ENCODE peak calls at places on chromosomes 4 and X, in ten cellular contexts. A is tibial nerve, M is Peyer's patch, C is uterus, W is ovary, E is stomach, T is IMR-90, U is right lobe of liver, Y is breast epithelium, B is HepG2. D is an unnamed sample. For H3K9me3, the result is how much of the 10 kb centered on the place peaks cover.

GRCh38 chr4:169975837-169976796 is 50.1 kb downstream of the MFAP3L start:
- DNase-seq in E (no peak), Y (no peak), U (peak), C (no peak), B (peak), A (no peak), W (no peak), M (no peak), T (no peak), D (no peak)

GRCh38 chr4:18366762-18367358 is 345.3 kb upstream of the LCORL start:
- DNase-seq in T (peak), W (no peak), M (no peak), U (no peak), Y (no peak), A (no peak), C (no peak), E (no peak), B (peak), D (no peak)

GRCh38 chr4:70703695-70704332 is 15.5 kb downstream of the UTP3 start:
- DNase-seq in A (peak), B (no peak), Y (no peak), M (no peak), W (no peak), T (peak), U (no peak), C (no peak), E (no peak), D (peak)

GRCh38 chrX:13418126-13419091 is 98.6 kb upstream of the ATXN3L start:
- DNase-seq in C (no peak), A (no peak), M (no peak), B (no peak), E (no peak), Y (no peak), W (no peak), U (no peak), T (peak), D (no peak)

GRCh38 chr4:151717271-151717670 is 43.5 kb downstream of the GATB start:
- DNase-seq in A (no peak), C (no peak), B (no peak), M (no peak), Y (no peak), U (no peak), T (no peak), W (no peak), E (no peak), D (no peak)

GRCh38 chrX:64379924-64380323 is 15.3 kb downstream of the MTMR8 start:
- DNase-seq in B (no peak), C (no peak), W (no peak), U (no peak), T (no peak), E (no peak), Y (no peak), A (no peak), M (no peak), D (no peak)

GRCh38 chr4:38500433-38500832 is 163.6 kb upstream of the KLF3 start:
- DNase-seq in B (no peak), C (peak), M (no peak), Y (no peak), T (no peak), A (no peak), W (no peak), U (no peak), E (no peak), D (no peak)

GRCh38 chr4:89704651-89705395 is 132.1 kb downstream of the SNCA start:
- DNase-seq in T (no peak), C (no peak), W (no peak), B (no peak), E (no peak), Y (no peak), M (no peak), A (no peak), U (no peak), D (no peak)

GRCh38 chr4:6955261-6955911 is 45.8 kb downstream of the TBC1D14 start:
- DNase-seq in T (no peak), W (no peak), B (no peak), Y (peak), C (peak), U (no peak), A (no peak), E (peak), M (no peak), D (peak)

GRCh38 chrX:152445926-152446325 is 5.2 kb downstream of the GABRA3 start:
- DNase-seq in U (no peak), T (no peak), B (no peak), E (no peak), M (no peak), Y (no peak), C (no peak), A (no peak), W (no peak), D (no peak)

GRCh38 chr4:186500721-186501304 is 54.6 kb downstream of the MTNR1A start:
- DNase-seq in B (no peak), W (peak), C (no peak), A (no peak), E (no peak), Y (no peak), M (no peak), U (no peak), T (peak), D (peak)

GRCh38 chrX:109448539-109448938 is 33.3 kb downstream of the GUCY2F start:
- DNase-seq in C (no peak), E (no peak), U (no peak), W (no peak), Y (no peak), T (no peak), B (no peak), M (no peak), A (no peak), D (peak)

GRCh38 chrX:8245411-8245810 is 74.3 kb upstream of the VCX2 start:
- DNase-seq in A (no peak), W (no peak), E (no peak), B (no peak), Y (no peak), C (no peak), M (no peak), T (no peak), U (no peak), D (no peak)

GRCh38 chr4:78379991-78380739 is 171.4 kb upstream of the ANXA3 start:
- DNase-seq in U (no peak), W (no peak), M (no peak), C (no peak), A (no peak), B (no peak), T (peak), E (no peak), Y (no peak), D (no peak)

GRCh38 chr4:105474110-105474518 is 252 bp upstream of the PPA2 start:
- DNase-seq in A (peak), M (no peak), U (peak), Y (peak), T (peak), W (peak), B (no peak), C (peak), E (peak), D (no peak)

GRCh38 chrX:155968106-155968714 is 29.3 kb upstream of the IL9R start:
- DNase-seq in T (no peak), C (no peak), U (no peak), E (no peak), B (no peak), W (no peak), Y (no peak), M (no peak), A (no peak), D (no peak)

GRCh38 chrX:14080031-14080430 is 50.3 kb upstream of the GEMIN8 start:
- DNase-seq in E (no peak), M (no peak), T (no peak), C (no peak), W (no peak), Y (no peak), U (no peak), A (no peak), B (no peak), D (no peak)

GRCh38 chrX:126064901-126065541 is 101.1 kb downstream of the DCAF12L2 start:
- DNase-seq in T (no peak), E (no peak), M (no peak), U (peak), W (no peak), B (no peak), A (no peak), Y (no peak), C (no peak), D (no peak)

GRCh38 chr4:169773889-169774288 is 16.1 kb upstream of the HPF1 start:
- DNase-seq in Y (no peak), W (no peak), A (no peak), C (no peak), B (no peak), E (no peak), M (no peak), U (no peak), T (no peak), D (no peak)

DNA sequence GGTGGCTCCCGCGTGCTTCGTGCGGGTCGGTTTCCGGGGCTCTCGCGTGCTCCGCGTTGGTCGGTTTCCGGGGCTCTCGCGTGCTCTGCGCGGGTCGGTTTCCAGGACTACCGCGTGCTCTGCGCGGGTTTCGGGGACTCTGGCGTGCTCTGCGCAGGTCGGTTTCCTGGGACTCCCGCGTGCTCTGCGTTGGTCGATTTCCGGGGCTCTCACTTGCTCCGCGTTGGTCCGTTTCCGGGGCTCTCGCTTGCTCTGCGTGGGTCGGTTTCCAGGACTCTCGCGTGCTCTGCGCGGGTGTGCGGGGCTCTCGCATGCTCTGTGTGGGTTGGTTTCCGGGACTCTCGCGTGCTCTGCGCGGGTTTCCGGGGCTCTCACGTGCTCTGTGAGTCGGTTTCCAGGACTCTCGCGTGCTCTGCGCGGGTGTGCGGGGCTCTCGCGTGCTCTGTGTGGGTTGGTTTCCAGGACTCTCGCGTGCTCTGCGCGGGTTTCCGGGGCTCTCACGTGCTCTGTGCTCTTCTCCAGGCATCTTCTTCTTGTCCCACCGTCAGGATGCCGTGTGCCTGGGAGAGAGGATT is 109.9 kb upstream of the LRPAP1 start:
- DNase-seq in W (no peak), B (no peak), A (no peak), T (no peak), Y (no peak), E (no peak), M (no peak), U (peak), C (no peak), D (no peak)
- TF ChIP-seq CTCF in W (no peak), B (no peak), A (no peak), T (no peak), Y (no peak), E (no peak), M (no peak), U (no peak), C (no peak), D (no peak)

DNA sequence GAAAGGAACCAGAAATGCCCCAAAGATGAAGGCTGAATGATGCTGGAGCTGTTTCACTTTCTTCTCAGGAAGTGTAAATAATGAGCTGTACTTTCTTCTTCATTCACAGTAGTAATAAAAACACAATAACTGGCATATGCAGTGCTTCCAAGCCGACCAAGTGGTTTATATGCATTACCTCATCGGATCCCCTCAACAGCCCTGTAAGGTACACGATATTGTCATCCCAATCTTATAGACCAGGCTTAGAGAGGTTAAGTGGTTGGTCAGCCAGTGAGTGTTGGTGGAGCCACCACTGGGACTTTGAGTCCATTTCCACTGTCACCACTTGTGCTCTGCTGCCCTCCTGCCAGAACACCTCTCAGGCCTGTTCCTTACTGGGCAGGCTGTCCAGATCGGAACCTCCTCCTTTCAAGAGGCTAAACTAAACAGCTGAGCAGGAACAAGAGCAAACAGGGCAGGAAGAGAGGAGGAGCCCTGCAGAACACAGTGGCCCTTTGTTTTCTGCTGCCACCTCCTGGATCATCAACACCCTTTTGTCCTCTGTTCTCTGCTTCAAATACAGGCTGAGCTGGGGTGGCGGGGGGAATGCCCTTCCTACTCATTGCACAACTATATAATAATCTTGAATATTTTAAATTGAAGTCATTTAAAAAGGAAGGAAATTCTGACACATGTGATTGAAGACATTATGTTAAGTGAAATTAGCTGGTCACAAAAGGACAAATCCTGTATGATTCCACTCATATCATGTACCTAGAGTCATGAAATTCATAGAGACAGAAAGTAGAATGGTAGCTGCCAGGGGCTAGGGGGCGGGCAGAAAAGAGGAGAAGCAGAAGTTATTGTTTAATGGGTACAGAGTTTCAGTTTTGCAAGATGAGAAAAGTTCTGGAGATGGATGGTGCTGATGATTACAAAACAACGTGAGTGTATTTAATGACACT is 112.5 kb upstream of the ATP6AP2 start:
- DNase-seq in T (peak), M (peak), W (no peak), E (peak), U (no peak), A (peak), C (no peak), Y (peak), B (peak), D (peak)
- TF ChIP-seq POLR2A in T (no peak), M (no peak), W (no peak), E (no peak), U (no peak), A (no peak), C (no peak), Y (no peak), B (no peak), D (no peak)

GRCh38 chr4:25229804-25230203 is 4.0 kb upstream of the PI4K2B start:
- DNase-seq in M (no peak), U (peak), E (no peak), Y (no peak), B (no peak), T (no peak), C (no peak), W (no peak), A (no peak), D (no peak)
- H3K9me3 ChIP-seq in M (under half), U (under half), E (under half), Y (under half), B (under half), T (under half), C (under half), W (under half), A (under half), D (under half)

GRCh38 chrX:132958086-132958703 is at the start of gene HS6ST2:
- DNase-seq in T (no peak), Y (no peak), W (peak), B (no peak), E (no peak), U (no peak), A (no peak), C (peak), M (no peak), D (no peak)
- TF ChIP-seq CTCF in T (no peak), Y (no peak), W (no peak), B (no peak), E (no peak), U (no peak), A (no peak), C (no peak), M (no peak), D (no peak)

DNA sequence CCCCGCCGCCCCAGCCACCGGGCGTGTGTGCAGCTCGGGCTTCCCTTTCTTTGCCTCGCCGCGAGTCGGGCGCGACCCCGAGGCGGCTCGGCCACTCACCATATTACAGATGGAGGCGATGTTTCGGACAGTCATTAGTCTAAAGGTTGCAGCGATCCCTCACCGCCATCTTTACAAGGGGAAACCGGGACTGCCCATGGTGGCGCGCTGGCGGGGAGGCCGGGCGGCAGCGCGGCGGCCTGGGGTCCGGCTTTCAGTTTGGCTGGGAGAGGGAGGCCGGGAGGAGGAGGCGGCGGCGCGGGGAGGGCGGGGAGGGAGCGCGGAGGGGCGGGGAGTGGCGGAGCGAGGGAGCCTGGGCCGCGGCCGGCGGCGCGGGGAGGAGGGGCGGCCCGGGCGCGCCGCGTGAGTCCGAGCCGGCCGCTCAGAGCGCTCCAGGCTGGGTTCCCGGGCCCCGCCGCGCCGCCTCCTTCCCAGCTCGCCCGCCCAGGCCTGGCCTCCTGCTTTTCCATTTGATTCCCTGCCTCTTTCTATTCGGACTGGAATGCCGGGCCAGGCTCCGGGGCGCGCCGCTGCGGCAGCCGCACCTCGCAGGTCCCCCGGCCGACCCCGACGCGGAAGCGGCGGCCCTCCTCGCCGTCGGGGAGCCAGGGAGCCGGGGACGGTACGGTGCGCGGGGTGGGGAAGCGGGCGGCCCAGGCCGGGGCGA is at the start of gene USP46:
- DNase-seq in B (peak), E (peak), W (peak), C (peak), Y (peak), A (peak), M (peak), U (peak), T (peak), D (peak)
- TF ChIP-seq POLR2A in B (peak), E (no peak), W (peak), C (no peak), Y (no peak), A (no peak), M (peak), U (peak), T (no peak), D (peak)

DNA sequence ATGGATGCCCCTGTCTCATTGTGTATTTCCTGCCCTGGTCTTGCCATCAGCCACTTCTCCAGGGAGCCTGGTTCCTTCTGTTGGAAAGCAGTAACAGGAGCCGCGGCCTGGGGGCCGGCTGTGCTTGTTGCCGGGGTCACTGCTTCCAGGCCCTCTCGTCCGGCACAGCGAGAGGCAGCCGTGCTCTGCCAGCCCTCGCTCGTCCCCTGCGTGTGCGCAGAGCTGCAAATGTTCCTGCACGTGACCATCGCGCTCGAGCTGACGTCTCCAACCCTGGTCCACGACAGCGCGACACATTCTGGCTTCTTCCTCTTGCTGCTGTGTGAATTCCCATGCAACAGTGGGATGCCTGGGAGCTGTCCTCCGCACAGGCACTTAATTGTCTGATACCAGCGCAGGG is 12.2 kb downstream of the PDE6B start:
- DNase-seq in M (no peak), C (no peak), T (no peak), U (peak), Y (no peak), A (no peak), E (no peak), B (no peak), W (no peak), D (no peak)
- H3K9me3 ChIP-seq in M (under half), C (under half), T (under half), U (under half), Y (under half), A (under half), E (under half), B (under half), W (under half), D (under half)

DNA sequence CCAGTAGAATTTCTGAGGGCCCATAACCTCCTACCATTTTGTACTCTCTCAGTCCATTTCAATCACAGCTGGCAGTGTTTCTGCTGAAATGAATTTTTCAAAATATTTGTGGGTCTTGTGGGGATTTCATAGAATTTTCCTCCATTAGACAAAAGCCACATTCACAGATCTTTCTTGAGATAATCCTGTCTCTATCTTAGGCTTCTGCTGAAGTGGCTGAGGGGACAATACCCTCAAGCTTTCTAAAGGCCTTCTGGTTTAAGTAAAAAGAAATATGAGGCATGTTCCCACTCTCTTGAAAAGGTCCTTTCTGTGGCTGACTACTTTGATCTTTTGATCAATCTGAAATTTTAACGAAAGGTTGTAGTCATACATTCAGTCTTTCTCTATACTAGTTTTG is 1930.0 kb upstream of the AGA start:
- DNase-seq in C (no peak), T (no peak), Y (no peak), U (no peak), A (no peak), M (no peak), E (no peak), B (no peak), W (no peak), D (no peak)
- TF ChIP-seq CTCF in C (no peak), T (no peak), Y (no peak), U (no peak), A (no peak), M (no peak), E (no peak), B (no peak), W (no peak), D (no peak)

DNA sequence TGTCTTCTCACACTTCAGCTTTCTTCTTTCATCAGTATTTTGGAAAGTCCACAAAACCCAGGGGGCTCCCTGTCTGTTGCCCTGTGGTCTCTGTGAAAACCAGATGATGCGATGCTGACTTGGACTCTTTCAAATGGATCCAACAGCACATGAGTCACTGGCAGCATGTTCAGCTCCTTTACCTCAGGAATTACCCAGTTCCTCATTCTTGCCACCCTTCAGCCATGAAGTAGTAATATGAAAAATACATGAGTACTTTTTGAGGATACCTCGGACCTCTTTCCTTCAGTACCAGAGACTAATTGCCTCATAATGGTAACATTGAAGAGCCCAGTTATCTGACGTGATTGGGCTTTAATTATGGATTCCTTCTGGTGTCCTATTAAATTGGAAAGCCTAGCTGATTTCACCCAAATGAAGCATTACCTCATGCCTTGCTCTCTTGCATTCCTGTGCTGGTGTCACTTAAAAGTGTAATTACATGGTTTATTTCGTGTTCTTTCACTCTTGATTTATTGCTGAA is 63.3 kb downstream of the NFKB1 start:
- DNase-seq in A (no peak), C (no peak), Y (no peak), E (no peak), B (no peak), U (no peak), M (no peak), T (peak), W (no peak), D (no peak)
- TF ChIP-seq POLR2A in A (no peak), C (no peak), Y (no peak), E (no peak), B (no peak), U (no peak), M (no peak), T (no peak), W (no peak), D (no peak)